ENCODE peak calls at places on chromosomes 11 and 22, in six cellular contexts. D is A549, F is neural progenitor cell, B is hepatocyte, L is PC-3, V is right lobe of liver. I is an unnamed sample.

GRCh38 chr11:132962026-132962425 is 570.3 kb downstream of the OPCML start:
- DNase-seq in D (no peak), F (no peak), B (peak; percentile 16), L (no peak), V (no peak), I (peak; percentile 63)

GRCh38 chr11:67572747-67573419 is 10.7 kb upstream of the GSTP1 start:
- DNase-seq in D (no peak), F (peak; percentile 84), B (peak; percentile 84), L (peak; percentile 84), V (peak; percentile 70), I (peak; percentile 45)

GRCh38 chr22:39630721-39631120 is 60.2 kb downstream of the CACNA1I start:
- DNase-seq in D (no peak), F (no peak), B (no peak), L (no peak), V (no peak), I (no peak)

GRCh38 chr11:126355926-126356897 is 726 bp downstream of the ST3GAL4 start:
- DNase-seq in D (no peak), F (no peak), B (no peak), L (peak; percentile 31), V (peak; percentile 78), I (no peak)

GRCh38 chr11:13183826-13184196 is 93.8 kb upstream of the BMAL1 start:
- DNase-seq in D (no peak), F (no peak), B (no peak), L (no peak), V (no peak), I (no peak)

GRCh38 chr11:61972796-61973602 is 5.6 kb upstream of the FTH1 start:
- DNase-seq in D (no peak), F (no peak), B (peak; percentile 67), L (peak; percentile 96), V (peak; percentile 67), I (no peak)

GRCh38 chr11:119671048-119671447 is 58.0 kb downstream of the NECTIN1 start:
- DNase-seq in D (no peak), F (no peak), B (peak; percentile 69), L (no peak), V (no peak), I (peak; percentile 62)

GRCh38 chr22:24514241-24515024 is 19.3 kb downstream of the UPB1 start:
- DNase-seq in D (no peak), F (no peak), B (peak; percentile 60), L (no peak), V (peak; percentile 91), I (no peak)

GRCh38 chr11:11451501-11452005 is 98.5 kb upstream of the CSNK2A3 start:
- DNase-seq in D (peak; percentile 53), F (no peak), B (no peak), L (peak; percentile 10), V (no peak), I (no peak)

GRCh38 chr11:31807791-31808074 is 3.4 kb downstream of the PAX6 start:
- DNase-seq in D (no peak), F (peak; percentile 16), B (no peak), L (no peak), V (no peak), I (no peak)

GRCh38 chr22:24601217-24602104 is 1.5 kb upstream of the GGT1 start:
- DNase-seq in D (no peak), F (no peak), B (no peak), L (no peak), V (peak; percentile 93), I (no peak)

GRCh38 chr11:100810146-100810545 is 123.1 kb downstream of the ARHGAP42 start:
- DNase-seq in D (no peak), F (no peak), B (no peak), L (peak; percentile 76), V (no peak), I (no peak)

GRCh38 chr11:15114501-15115475 is at the start of gene INSC:
- DNase-seq in D (no peak), F (peak; percentile 79), B (peak; percentile 65), L (no peak), V (no peak), I (no peak)

GRCh38 chr11:65918211-65919150 is at the start of gene C11orf68:
- DNase-seq in D (no peak), F (no peak), B (no peak), L (peak; percentile 50), V (no peak), I (no peak)

GRCh38 chr11:65947133-65947532 is 1.9 kb downstream of the TSGA10IP start:
- DNase-seq in D (no peak), F (no peak), B (no peak), L (no peak), V (no peak), I (no peak)

GRCh38 chr22:19865141-19865829 is 10.6 kb upstream of the GNB1L start:
- DNase-seq in D (no peak), F (no peak), B (no peak), L (no peak), V (no peak), I (no peak)

GRCh38 chr22:20857838-20858614 is 585 bp downstream of the PI4KA start:
- DNase-seq in D (peak; percentile 54), F (peak; percentile 95), B (peak; percentile 94), L (peak; percentile 67), V (peak; percentile 90), I (peak; percentile 78)

GRCh38 chr11:2139118-2139490 is at the start of gene IGF2:
- DNase-seq in D (peak; percentile 46), F (peak; percentile 77), B (peak; percentile 92), L (no peak), V (peak; percentile 40), I (no peak)

GRCh38 chr11:132704796-132705375 is 827.4 kb downstream of the OPCML start:
- DNase-seq in D (no peak), F (no peak), B (peak; percentile 69), L (no peak), V (peak; percentile 70), I (no peak)

GRCh38 chr11:130640526-130640925 is 192.1 kb downstream of the ADAMTS15 start:
- DNase-seq in D (no peak), F (no peak), B (no peak), L (no peak), V (no peak), I (no peak)

GRCh38 chr11:112143597-112143996 is 20.3 kb downstream of the IL18 start:
- DNase-seq in D (no peak), F (no peak), B (no peak), L (no peak), V (no peak), I (no peak)

GRCh38 chr11:11250470-11250869 is 102.6 kb downstream of the CSNK2A3 start:
- DNase-seq in D (no peak), F (no peak), B (peak; percentile 37), L (no peak), V (no peak), I (no peak)

GRCh38 chr11:20963596-20963995 is 294.2 kb downstream of the NELL1 start:
- DNase-seq in D (no peak), F (no peak), B (no peak), L (peak; percentile 1), V (no peak), I (no peak)

GRCh38 chr22:28857288-28857687 is 26.1 kb upstream of the ZNRF3 start:
- DNase-seq in D (no peak), F (no peak), B (no peak), L (no peak), V (no peak), I (no peak)

GRCh38 chr11:30113326-30113873 is 96.6 kb upstream of the KCNA4 start:
- DNase-seq in D (no peak), F (no peak), B (no peak), L (no peak), V (no peak), I (no peak)

DNA sequence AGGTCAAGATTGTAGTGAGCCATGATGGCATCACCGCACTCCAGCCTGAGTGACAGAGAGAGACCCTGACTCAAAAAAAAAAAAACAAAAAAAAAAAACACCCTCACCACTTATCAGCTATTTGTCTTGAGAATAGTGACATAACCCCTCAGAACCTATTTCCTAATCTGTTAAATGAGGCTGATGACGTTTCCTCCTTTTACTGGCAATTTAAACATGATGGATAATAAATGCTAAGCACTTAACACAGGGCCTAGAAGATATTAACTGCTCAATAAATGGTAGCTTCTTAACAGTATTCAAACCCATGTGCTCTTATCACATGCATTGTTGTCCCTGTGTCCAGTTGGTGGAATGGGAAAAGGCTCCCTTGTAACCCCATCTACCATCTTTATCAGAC is 34.6 kb downstream of the LIMK2 start:
- DNase-seq in D (no peak), F (no peak), B (no peak), L (no peak), V (no peak), I (no peak)
- H3K27ac ChIP-seq in D (no peak overlapping the region), F (no peak overlapping the region), B (no peak overlapping the region), L (no peak overlapping the region), V (no peak overlapping the region), I (no peak overlapping the region)

GRCh38 chr11:83193315-83194283 is at the start of gene ANKRD42:
- DNase-seq in D (peak; percentile 97), F (peak; percentile 97), B (peak; percentile 97), L (peak; percentile 98), V (peak; percentile 95), I (peak; percentile 95)
- H3K27ac ChIP-seq in D (peak within 1 kb of the TSS; percentile 88), F (no peak within 1 kb of the TSS), B (peak within 1 kb of the TSS; percentile 98), L (peak within 1 kb of the TSS; percentile 58), V (peak within 1 kb of the TSS; percentile 82), I (peak within 1 kb of the TSS; percentile 79)

GRCh38 chr22:44084044-44084772 is 60.1 kb downstream of the PARVB start:
- DNase-seq in D (no peak), F (no peak), B (no peak), L (no peak), V (no peak), I (no peak)

GRCh38 chr22:44085743-44086741 is 61.9 kb downstream of the PARVB start:
- DNase-seq in D (peak; percentile 57), F (peak; percentile 66), B (peak; percentile 65), L (peak; percentile 90), V (no peak), I (peak; percentile 18)

GRCh38 chr22:44089717-44090570 is 65.8 kb downstream of the PARVB start:
- DNase-seq in D (no peak), F (no peak), B (no peak), L (no peak), V (peak; percentile 19), I (no peak)

GRCh38 chr22:44088976-44089570 is 65.0 kb downstream of the PARVB start:
- DNase-seq in D (no peak), F (no peak), B (no peak), L (no peak), V (no peak), I (peak; percentile 42)

GRCh38 chr22:44086759-44087158 is 62.7 kb downstream of the PARVB start:
- DNase-seq in D (no peak), F (no peak), B (peak; percentile 18), L (no peak), V (no peak), I (no peak)
- H3K27ac ChIP-seq in D (no peak overlapping the region), F (no peak overlapping the region), B (peak overlapping the region; percentile 33), L (no peak overlapping the region), V (no peak overlapping the region), I (no peak overlapping the region)

DNA sequence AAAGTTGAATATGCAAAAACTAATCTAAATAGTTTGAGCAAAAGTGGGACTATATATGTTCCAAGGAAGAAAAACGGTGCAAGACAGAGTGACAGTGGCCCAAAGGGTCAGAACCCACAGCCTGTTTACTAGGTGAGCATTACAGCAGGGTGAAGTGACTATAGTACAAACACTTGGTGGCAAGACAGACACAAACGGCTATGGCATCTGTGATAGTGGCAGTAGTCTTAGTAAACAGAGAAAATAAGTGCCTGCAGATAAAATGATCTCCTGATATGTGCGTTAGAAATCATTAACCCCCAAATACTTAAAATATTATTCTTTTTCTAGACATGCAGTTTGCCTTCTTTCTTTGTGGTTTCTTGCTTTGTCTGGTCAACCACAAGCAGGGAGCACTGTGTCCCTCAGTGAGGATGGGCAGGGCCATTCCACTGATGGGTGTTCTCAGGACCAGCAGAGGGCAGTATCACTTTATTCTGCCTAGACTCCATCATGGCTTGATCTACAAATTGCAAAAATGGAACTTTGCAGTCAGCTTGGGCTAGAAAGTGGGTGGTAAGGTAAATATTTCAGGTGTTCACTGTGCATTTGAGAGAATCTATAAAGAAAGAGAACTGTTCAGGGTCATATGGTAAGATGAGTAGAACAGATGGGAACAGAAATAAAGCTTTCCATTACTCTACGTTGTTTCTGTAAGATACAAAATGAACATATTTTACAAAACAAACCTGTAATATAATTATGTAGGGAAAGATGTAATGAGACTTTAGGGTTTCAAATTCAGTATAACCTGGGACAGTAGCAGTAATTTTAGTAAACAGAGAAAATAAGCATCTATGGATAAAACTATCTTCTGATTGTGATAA is 198.2 kb downstream of the SWAP70 start:
- DNase-seq in D (peak; percentile 58), F (peak; percentile 83), B (peak; percentile 68), L (peak; percentile 83), V (peak; percentile 53), I (peak; percentile 82)
- H3K27ac ChIP-seq in D (peak overlapping the region; percentile 69), F (no peak overlapping the region), B (no peak overlapping the region), L (no peak overlapping the region), V (no peak overlapping the region), I (peak overlapping the region; percentile 64)

I was measured in brain microvascular endothelial cell.